ENCODE peak calls at places on chromosome 14, in ten cellular contexts. One of them, this sample, is unnamed.

GRCh38 chr14:61477845-61478438 is 156.6 kb downstream of the PRKCH start:
- DNase-seq in mucosa of descending colon: peak; percentile 87
- DNase-seq in progenitor cell of endocrine pancreas: no peak
- DNase-seq in hypothalamus: peak; percentile 45
- DNase-seq in fibroblast of pulmonary artery: peak; percentile 62
- DNase-seq in epithelial cell of prostate: no peak
- DNase-seq in left kidney: no peak
- DNase-seq in Ammon's horn: peak; percentile 63
- DNase-seq in posterior cingulate gyrus: no peak
- DNase-seq in H54: no peak
- DNase-seq in this sample: no peak

GRCh38 chr14:68791078-68791983 is 1.5 kb downstream of the ZFP36L1 start:
- DNase-seq in mucosa of descending colon: no peak
- DNase-seq in H54: no peak
- DNase-seq in epithelial cell of prostate: no peak
- DNase-seq in left kidney: peak; percentile 63
- DNase-seq in Ammon's horn: no peak
- DNase-seq in progenitor cell of endocrine pancreas: no peak
- DNase-seq in posterior cingulate gyrus: no peak
- DNase-seq in hypothalamus: no peak
- DNase-seq in fibroblast of pulmonary artery: peak; percentile 39
- DNase-seq in this sample: no peak

GRCh38 chr14:75147423-75148071 is 20.7 kb upstream of the NEK9 start:
- DNase-seq in mucosa of descending colon: peak; percentile 65
- DNase-seq in Ammon's horn: peak; percentile 96
- DNase-seq in posterior cingulate gyrus: peak; percentile 56
- DNase-seq in left kidney: peak; percentile 57
- DNase-seq in epithelial cell of prostate: no peak
- DNase-seq in H54: no peak
- DNase-seq in hypothalamus: peak; percentile 76
- DNase-seq in fibroblast of pulmonary artery: peak; percentile 98
- DNase-seq in progenitor cell of endocrine pancreas: peak; percentile 17
- DNase-seq in this sample: no peak

GRCh38 chr14:101477648-101478047 is 83.6 kb upstream of the DIO3 start:
- DNase-seq in left kidney: no peak
- DNase-seq in mucosa of descending colon: no peak
- DNase-seq in posterior cingulate gyrus: no peak
- DNase-seq in hypothalamus: no peak
- DNase-seq in Ammon's horn: no peak
- DNase-seq in progenitor cell of endocrine pancreas: no peak
- DNase-seq in H54: no peak
- DNase-seq in fibroblast of pulmonary artery: no peak
- DNase-seq in epithelial cell of prostate: no peak
- DNase-seq in this sample: no peak

GRCh38 chr14:54566410-54567223 is at the start of gene SAMD4A:
- DNase-seq in H54: no peak
- DNase-seq in hypothalamus: peak; percentile 74
- DNase-seq in mucosa of descending colon: peak; percentile 89
- DNase-seq in left kidney: peak; percentile 90
- DNase-seq in epithelial cell of prostate: no peak
- DNase-seq in posterior cingulate gyrus: peak; percentile 77
- DNase-seq in progenitor cell of endocrine pancreas: peak; percentile 45
- DNase-seq in fibroblast of pulmonary artery: peak; percentile 90
- DNase-seq in Ammon's horn: peak; percentile 88
- DNase-seq in this sample: no peak

GRCh38 chr14:94342334-94342934 is 19.3 kb upstream of the SERPINA6 start:
- DNase-seq in mucosa of descending colon: peak; percentile 84
- DNase-seq in fibroblast of pulmonary artery: peak; percentile 100
- DNase-seq in progenitor cell of endocrine pancreas: no peak
- DNase-seq in epithelial cell of prostate: peak; percentile 99
- DNase-seq in H54: peak; percentile 79
- DNase-seq in left kidney: peak; percentile 38
- DNase-seq in Ammon's horn: peak; percentile 74
- DNase-seq in posterior cingulate gyrus: peak; percentile 41
- DNase-seq in hypothalamus: peak; percentile 17
- DNase-seq in this sample: peak; percentile 58

GRCh38 chr14:101917413-101918124 is 46.8 kb upstream of the DYNC1H1 start:
- DNase-seq in epithelial cell of prostate: no peak
- DNase-seq in Ammon's horn: no peak
- DNase-seq in mucosa of descending colon: no peak
- DNase-seq in left kidney: peak; percentile 65
- DNase-seq in progenitor cell of endocrine pancreas: no peak
- DNase-seq in fibroblast of pulmonary artery: no peak
- DNase-seq in H54: no peak
- DNase-seq in hypothalamus: no peak
- DNase-seq in posterior cingulate gyrus: no peak
- DNase-seq in this sample: no peak

GRCh38 chr14:38255673-38256357 is at the start of gene CLEC14A:
- DNase-seq in Ammon's horn: no peak
- DNase-seq in epithelial cell of prostate: no peak
- DNase-seq in mucosa of descending colon: peak; percentile 47
- DNase-seq in left kidney: peak; percentile 62
- DNase-seq in progenitor cell of endocrine pancreas: peak; percentile 27
- DNase-seq in hypothalamus: no peak
- DNase-seq in H54: no peak
- DNase-seq in fibroblast of pulmonary artery: no peak
- DNase-seq in posterior cingulate gyrus: no peak
- DNase-seq in this sample: no peak

GRCh38 chr14:85471156-85471555 is 58.8 kb upstream of the FLRT2 start:
- DNase-seq in progenitor cell of endocrine pancreas: no peak
- DNase-seq in hypothalamus: no peak
- DNase-seq in posterior cingulate gyrus: no peak
- DNase-seq in left kidney: no peak
- DNase-seq in fibroblast of pulmonary artery: peak; percentile 74
- DNase-seq in Ammon's horn: no peak
- DNase-seq in mucosa of descending colon: no peak
- DNase-seq in H54: no peak
- DNase-seq in epithelial cell of prostate: no peak
- DNase-seq in this sample: no peak

GRCh38 chr14:105475269-105475915 is 771 bp downstream of the CRIP2 start:
- DNase-seq in mucosa of descending colon: no peak
- DNase-seq in progenitor cell of endocrine pancreas: no peak
- DNase-seq in hypothalamus: peak; percentile 41
- DNase-seq in fibroblast of pulmonary artery: no peak
- DNase-seq in H54: peak; percentile 73
- DNase-seq in posterior cingulate gyrus: no peak
- DNase-seq in left kidney: peak; percentile 77
- DNase-seq in Ammon's horn: no peak
- DNase-seq in epithelial cell of prostate: no peak
- DNase-seq in this sample: no peak

GRCh38 chr14:31927348-31927826 is 149.7 kb upstream of the ARHGAP5 start:
- DNase-seq in H54: peak; percentile 44
- DNase-seq in posterior cingulate gyrus: no peak
- DNase-seq in fibroblast of pulmonary artery: peak; percentile 89
- DNase-seq in left kidney: peak; percentile 80
- DNase-seq in mucosa of descending colon: no peak
- DNase-seq in progenitor cell of endocrine pancreas: no peak
- DNase-seq in Ammon's horn: peak; percentile 24
- DNase-seq in epithelial cell of prostate: peak; percentile 75
- DNase-seq in hypothalamus: peak; percentile 19
- DNase-seq in this sample: no peak

GRCh38 chr14:28461379-28461778 is 305.2 kb upstream of the FOXG1 start:
- DNase-seq in fibroblast of pulmonary artery: peak; percentile 63
- DNase-seq in hypothalamus: no peak
- DNase-seq in H54: no peak
- DNase-seq in epithelial cell of prostate: no peak
- DNase-seq in mucosa of descending colon: no peak
- DNase-seq in left kidney: no peak
- DNase-seq in progenitor cell of endocrine pancreas: no peak
- DNase-seq in Ammon's horn: no peak
- DNase-seq in posterior cingulate gyrus: no peak
- DNase-seq in this sample: no peak

GRCh38 chr14:50955373-50956043 is 11.2 kb upstream of the PYGL start:
- DNase-seq in posterior cingulate gyrus: no peak
- DNase-seq in H54: peak; percentile 66
- DNase-seq in progenitor cell of endocrine pancreas: no peak
- DNase-seq in epithelial cell of prostate: peak; percentile 99
- DNase-seq in Ammon's horn: peak; percentile 51
- DNase-seq in left kidney: peak; percentile 55
- DNase-seq in hypothalamus: peak; percentile 39
- DNase-seq in mucosa of descending colon: peak; percentile 83
- DNase-seq in fibroblast of pulmonary artery: peak; percentile 88
- DNase-seq in this sample: peak; percentile 35

This sample was measured in GOT3.